ENCODE peak calls at places on chromosomes 11 and 22, in nine cellular contexts. T, Z, W, P, C, E, A, H and L are unnamed samples.

GRCh38 chr22:31085493-31085824 is 4.3 kb downstream of the SMTN start:
- DNase-seq in T (no peak), W (no peak), H (no peak), Z (no peak), C (peak; percentile 70), E (no peak), A (no peak), P (no peak), L (peak; percentile 35)

GRCh38 chr11:14973621-14974020 is 1.5 kb upstream of the CALCA start:
- DNase-seq in P (no peak), A (peak; percentile 66), E (peak; percentile 22), T (no peak), W (no peak), C (no peak), Z (no peak), H (peak; percentile 76), L (no peak)

GRCh38 chr11:87322570-87322969 is 284.8 kb downstream of the TMEM135 start:
- DNase-seq in W (no peak), H (no peak), P (no peak), C (no peak), E (no peak), Z (no peak), T (no peak), A (no peak), L (no peak)

GRCh38 chr22:25680949-25681348 is 61.0 kb upstream of the MYO18B start:
- DNase-seq in E (no peak), T (no peak), Z (peak; percentile 47), C (no peak), H (no peak), P (no peak), A (no peak), W (no peak), L (no peak)

GRCh38 chr22:47351836-47352579 is 589.6 kb downstream of the TBC1D22A start:
- DNase-seq in E (no peak), Z (no peak), A (no peak), H (no peak), C (peak; percentile 20), W (no peak), T (no peak), P (no peak), L (peak; percentile 73)

GRCh38 chr22:26797910-26798309 is 140.5 kb downstream of the MIAT start:
- DNase-seq in P (no peak), W (no peak), C (no peak), T (no peak), E (no peak), A (peak; percentile 82), Z (no peak), H (no peak), L (no peak)

GRCh38 chr11:40170076-40170475 is 1289.4 kb downstream of the LRRC4C start:
- DNase-seq in C (no peak), P (peak; percentile 38), Z (no peak), H (no peak), T (no peak), W (no peak), A (no peak), E (no peak), L (no peak)

GRCh38 chr11:75425422-75425821 is 7.6 kb downstream of the KLHL35 start:
- DNase-seq in A (peak; percentile 95), P (no peak), E (no peak), Z (no peak), H (no peak), T (no peak), C (no peak), W (no peak), L (no peak)

GRCh38 chr11:108591893-108592292 is 1.7 kb downstream of the EXPH5 start:
- DNase-seq in H (no peak), A (no peak), E (no peak), Z (no peak), P (no peak), C (no peak), W (no peak), T (no peak), L (no peak)

GRCh38 chr22:42174062-42174461 is 43.5 kb upstream of the CYP2D6 start:
- DNase-seq in P (no peak), C (no peak), Z (peak; percentile 14), A (peak; percentile 29), E (no peak), H (no peak), W (no peak), T (peak; percentile 5), L (no peak)

GRCh38 chr11:64110465-64111375 is 55.2 kb downstream of the MACROD1 start:
- DNase-seq in P (no peak), Z (no peak), E (no peak), C (no peak), H (no peak), T (no peak), W (no peak), A (no peak), L (no peak)

GRCh38 chr11:69130586-69131566 is 24.9 kb upstream of the SMIM38 start:
- DNase-seq in H (peak; percentile 50), A (peak; percentile 40), T (no peak), C (no peak), E (no peak), Z (no peak), P (no peak), W (no peak), L (no peak)

GRCh38 chr11:125084057-125084416 is 20.9 kb downstream of the SLC37A2 start:
- DNase-seq in H (no peak), C (peak; percentile 52), P (no peak), A (peak; percentile 32), T (no peak), W (no peak), Z (no peak), E (no peak), L (peak; percentile 80)

GRCh38 chr11:65639623-65640482 is 2.0 kb downstream of the SIPA1 start:
- DNase-seq in Z (no peak), P (no peak), T (no peak), A (no peak), C (peak; percentile 80), W (no peak), H (peak; percentile 86), E (no peak), L (no peak)

GRCh38 chr11:55648027-55648426 is at the start of gene OR4S2:
- DNase-seq in H (no peak), E (no peak), Z (no peak), P (no peak), T (no peak), W (no peak), C (no peak), A (no peak), L (no peak)

GRCh38 chr22:37626144-37626543 is 13.3 kb upstream of the SH3BP1 start:
- DNase-seq in Z (no peak), E (no peak), C (no peak), T (no peak), P (no peak), A (peak; percentile 68), W (no peak), H (peak; percentile 90), L (peak; percentile 62)

GRCh38 chr22:41512421-41513194 is 31.7 kb downstream of the POLR3H start:
- DNase-seq in H (no peak), W (peak; percentile 62), P (peak; percentile 34), T (peak; percentile 54), A (peak; percentile 98), C (peak; percentile 89), Z (no peak), E (no peak), L (no peak)

GRCh38 chr11:34791725-34792124 is 124.5 kb downstream of the APIP start:
- DNase-seq in Z (no peak), P (no peak), T (no peak), C (no peak), H (no peak), E (no peak), A (no peak), W (no peak), L (no peak)

GRCh38 chr22:25081409-25081824 is 118.2 kb upstream of the CRYBB3 start:
- DNase-seq in P (no peak), E (peak; percentile 49), W (no peak), T (no peak), A (peak; percentile 84), C (no peak), H (no peak), Z (no peak), L (no peak)

GRCh38 chr11:34331329-34331728 is 26.5 kb downstream of the ABTB2 start:
- DNase-seq in H (no peak), W (peak; percentile 69), T (peak; percentile 46), E (no peak), A (no peak), Z (no peak), P (no peak), C (no peak), L (no peak)

GRCh38 chr11:44203270-44204043 is 106.5 kb downstream of the ALX4 start:
- DNase-seq in P (no peak), C (no peak), E (no peak), T (no peak), A (no peak), H (no peak), Z (no peak), W (no peak), L (no peak)

GRCh38 chr22:35631597-35631996 is 14.5 kb upstream of the MB start:
- DNase-seq in T (peak; percentile 46), E (no peak), P (no peak), C (peak; percentile 83), H (peak; percentile 58), A (peak; percentile 83), Z (no peak), W (no peak), L (no peak)

GRCh38 chr22:50262460-50262911 is 1.0 kb upstream of the MAPK12 start:
- DNase-seq in T (no peak), Z (no peak), H (no peak), C (no peak), A (no peak), P (no peak), E (no peak), W (peak; percentile 30), L (no peak)

GRCh38 chr11:119057000-119057769 is at the start of gene HYOU1:
- DNase-seq in P (peak; percentile 83), A (peak; percentile 100), Z (peak; percentile 84), H (peak; percentile 99), W (peak; percentile 94), E (peak; percentile 99), C (peak; percentile 99), T (peak; percentile 96), L (peak; percentile 96)

GRCh38 chr11:27995082-27995481 is 112.9 kb downstream of the KIF18A start:
- DNase-seq in P (no peak), A (no peak), E (no peak), Z (no peak), C (no peak), T (peak; percentile 94), W (peak; percentile 41), H (no peak), L (no peak)